ENCODE peak calls at places on chromosomes 12 and 14, in five cellular contexts. X is pancreas, K is lower leg skin, R is AG09319, E is AG04450. Z is an unnamed sample.

GRCh38 chr12:49542592-49543160 is 3.8 kb downstream of the KCNH3 start:
- DNase-seq in K (peak), R (no peak), E (no peak), X (peak), Z (no peak)

GRCh38 chr12:96399919-96400630 is at the start of gene CDK17:
- DNase-seq in R (peak), E (peak), K (peak), X (peak), Z (peak)

GRCh38 chr12:50103767-50104321 is at the start of gene GPD1:
- DNase-seq in X (peak), R (no peak), E (no peak), K (no peak), Z (peak)

GRCh38 chr12:59980491-59980890 is 384.7 kb downstream of the SLC16A7 start:
- DNase-seq in K (no peak), X (no peak), E (no peak), R (no peak), Z (no peak)

GRCh38 chr12:77064891-77065360 is 443 bp downstream of the E2F7 start:
- DNase-seq in X (no peak), R (no peak), E (no peak), K (peak), Z (no peak)

GRCh38 chr14:78567343-78567742 is 397.2 kb downstream of the NRXN3 start:
- DNase-seq in X (no peak), E (no peak), K (no peak), R (no peak), Z (no peak)

GRCh38 chr12:106760184-106760531 is 14.3 kb upstream of the RIC8B start:
- DNase-seq in X (no peak), R (no peak), K (no peak), E (no peak), Z (no peak)

GRCh38 chr12:119649202-119649808 is 18.6 kb upstream of the PRKAB1 start:
- DNase-seq in E (no peak), X (no peak), K (no peak), R (no peak), Z (no peak)

GRCh38 chr14:65304963-65305362 is 107.6 kb upstream of the FUT8 start:
- DNase-seq in E (no peak), K (no peak), R (no peak), X (no peak), Z (no peak)
- TF ChIP-seq CTCF in E (no peak), K (no peak), R (no peak), X (no peak), Z (no peak)

GRCh38 chr12:130126023-130126432 is 36.2 kb upstream of the FZD10 start:
- DNase-seq in E (no peak), X (no peak), K (peak), R (no peak), Z (no peak)
- TF ChIP-seq CTCF in E (no peak), X (no peak), K (no peak), R (no peak), Z (no peak)

GRCh38 chr12:82963961-82964360 is 277.3 kb downstream of the TMTC2 start:
- DNase-seq in E (no peak), K (no peak), R (no peak), X (no peak), Z (no peak)
- TF ChIP-seq CTCF in E (no peak), K (no peak), R (no peak), X (no peak), Z (no peak)

DNA sequence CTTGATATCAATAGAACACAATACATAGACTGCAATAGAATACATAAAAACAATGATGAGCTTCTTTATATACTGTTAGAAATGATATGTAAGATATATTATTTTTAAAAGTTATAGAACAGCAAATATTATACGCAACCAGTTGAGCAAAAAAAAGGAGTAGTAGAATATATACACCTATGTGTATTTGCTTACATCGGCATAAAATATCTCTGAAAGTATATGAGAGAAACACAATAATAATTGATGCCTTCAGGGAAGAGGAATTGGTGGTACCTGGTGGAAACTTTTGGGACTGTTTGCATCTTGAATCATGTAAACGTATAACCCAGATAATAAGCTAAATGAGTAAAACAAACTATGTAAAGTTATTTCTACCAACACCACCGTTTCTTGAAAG is 418.4 kb upstream of the DCN start:
- DNase-seq in R (no peak), K (no peak), E (no peak), X (no peak), Z (no peak)
- TF ChIP-seq CTCF in R (no peak), K (no peak), E (no peak), X (no peak), Z (no peak)